ENCODE peak calls at places on chromosomes 12 and 14, in ten cellular contexts. E is fibroblast of mammary gland, T is GM10248, V is left lung, L is retinal pigment epithelial cell, K is RWPE1, J is A549, Z is nephron progenitor cell, Y is body of pancreas, S is lower lobe of right lung. X is an unnamed sample.

GRCh38 chr12:46449161-46449715 is 76.7 kb upstream of the SLC38A2 start:
- DNase-seq in Y (no peak), L (no peak), Z (no peak), K (no peak), V (no peak), E (no peak), T (no peak), J (no peak), S (no peak), X (no peak)

GRCh38 chr14:98864211-98864610 is 407.8 kb downstream of the BCL11B start:
- DNase-seq in V (no peak), Z (no peak), J (no peak), T (no peak), L (no peak), K (no peak), S (no peak), Y (no peak), E (no peak), X (no peak)

GRCh38 chr14:75460402-75460801 is 32.6 kb downstream of the JDP2 start:
- DNase-seq in E (no peak), Z (no peak), V (no peak), L (no peak), Y (no peak), K (no peak), S (no peak), J (no peak), T (no peak), X (no peak)

GRCh38 chr14:54715244-54715643 is 148.3 kb downstream of the SAMD4A start:
- DNase-seq in Z (no peak), K (no peak), S (no peak), E (peak; percentile 61), Y (no peak), J (no peak), T (no peak), V (no peak), L (no peak), X (no peak)

GRCh38 chr12:80936642-80937390 is 918 bp downstream of the LIN7A start:
- DNase-seq in J (peak; percentile 16), L (no peak), Y (peak; percentile 25), Z (peak; percentile 65), K (no peak), S (peak; percentile 64), V (peak; percentile 53), E (peak; percentile 35), T (peak; percentile 32), X (peak; percentile 63)

GRCh38 chr12:131872154-131873046 is 22.0 kb upstream of the ULK1 start:
- DNase-seq in J (peak; percentile 68), V (peak; percentile 60), L (no peak), S (no peak), T (peak; percentile 12), E (peak; percentile 84), Z (no peak), Y (no peak), K (peak; percentile 78), X (peak; percentile 11)

GRCh38 chr12:95633049-95633545 is 81.8 kb upstream of the USP44 start:
- DNase-seq in Z (no peak), S (peak; percentile 51), L (peak; percentile 97), T (no peak), Y (peak; percentile 48), E (peak; percentile 90), V (peak; percentile 55), K (peak; percentile 94), J (peak; percentile 92), X (no peak)

GRCh38 chr12:131477613-131478012 is 233.3 kb upstream of the SFSWAP start:
- DNase-seq in J (no peak), V (no peak), K (no peak), T (no peak), E (no peak), Z (no peak), S (no peak), Y (no peak), L (no peak), X (no peak)

GRCh38 chr14:75051556-75051899 is 261 bp upstream of the MLH3 start:
- DNase-seq in J (no peak), T (no peak), V (no peak), E (no peak), Z (no peak), L (no peak), Y (no peak), K (no peak), S (no peak), X (no peak)

GRCh38 chr14:73167727-73168126 is 31.4 kb downstream of the PSEN1 start:
- DNase-seq in Z (no peak), K (no peak), E (no peak), S (no peak), J (no peak), T (no peak), Y (no peak), V (no peak), L (no peak), X (no peak)

GRCh38 chr12:51951843-51952722 is 584 bp downstream of the ACVR1B start:
- DNase-seq in J (no peak), Y (peak; percentile 22), T (no peak), E (no peak), S (peak; percentile 66), L (no peak), V (peak; percentile 59), K (peak; percentile 22), Z (peak; percentile 53), X (no peak)

GRCh38 chr12:108099085-108099484 is 30.0 kb upstream of the WSCD2 start:
- DNase-seq in L (no peak), V (no peak), Z (no peak), S (no peak), K (no peak), Y (no peak), E (no peak), T (no peak), J (no peak), X (peak; percentile 19)

GRCh38 chr12:108097160-108097911 is 31.8 kb upstream of the WSCD2 start:
- DNase-seq in S (no peak), K (no peak), L (no peak), V (no peak), E (no peak), T (no peak), J (no peak), Y (no peak), Z (no peak), X (no peak)

GRCh38 chr12:108101605-108102175 is 27.4 kb upstream of the WSCD2 start:
- DNase-seq in S (no peak), J (no peak), E (no peak), Z (no peak), L (no peak), Y (no peak), K (no peak), V (no peak), T (no peak), X (no peak)

GRCh38 chr12:108099778-108100177 is 29.3 kb upstream of the WSCD2 start:
- DNase-seq in S (no peak), K (no peak), E (no peak), V (no peak), T (no peak), Z (no peak), Y (no peak), J (no peak), L (no peak), X (no peak)

DNA sequence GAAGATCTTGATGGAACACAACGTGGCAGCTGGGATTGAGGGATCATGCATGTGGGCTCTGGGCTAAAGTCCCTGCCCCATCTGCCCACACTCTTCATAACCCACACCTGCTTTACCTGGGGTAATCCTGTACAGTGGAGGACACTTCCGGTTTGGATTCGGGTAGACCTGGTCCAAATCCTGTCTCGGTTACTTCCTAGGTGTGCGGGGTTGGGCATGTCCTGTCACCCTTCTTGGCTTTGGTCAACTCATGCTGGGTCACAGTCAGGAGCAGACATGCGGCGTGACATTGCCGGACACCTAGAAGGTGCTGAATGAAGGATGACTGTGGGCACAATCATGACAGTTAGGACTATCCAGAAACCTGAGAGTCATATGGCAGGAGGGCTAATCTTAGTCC is 30.7 kb upstream of the WSCD2 start:
- DNase-seq in T (no peak), Y (no peak), E (no peak), K (no peak), L (no peak), Z (no peak), V (no peak), J (no peak), S (no peak), X (no peak)
- TF ChIP-seq CTCF in T (no peak), Y (no peak), E (no peak), K (no peak), L (no peak), Z (no peak), V (no peak), J (no peak), S (no peak), X (no peak)

GRCh38 chr12:100995771-100996170 is 201.2 kb downstream of the ANO4 start:
- DNase-seq in E (no peak), L (no peak), Y (no peak), S (no peak), K (no peak), V (no peak), T (peak; percentile 19), J (no peak), Z (no peak), X (peak; percentile 7)

GRCh38 chr12:100991059-100991562 is 196.5 kb downstream of the ANO4 start:
- DNase-seq in T (no peak), E (no peak), J (no peak), V (no peak), Y (no peak), L (no peak), K (no peak), S (no peak), Z (no peak), X (no peak)

GRCh38 chr12:100992194-100992593 is 197.6 kb downstream of the ANO4 start:
- DNase-seq in E (no peak), T (no peak), Y (no peak), K (no peak), J (no peak), L (no peak), V (no peak), S (no peak), Z (no peak), X (no peak)

GRCh38 chr12:100995201-100995600 is 200.6 kb downstream of the ANO4 start:
- DNase-seq in S (no peak), Z (no peak), E (peak; percentile 71), T (peak; percentile 26), J (no peak), K (peak; percentile 12), V (no peak), L (no peak), Y (no peak), X (peak; percentile 21)

GRCh38 chr12:100993916-100994315 is 199.3 kb downstream of the ANO4 start:
- DNase-seq in K (no peak), E (no peak), Y (no peak), S (no peak), J (no peak), Z (no peak), T (no peak), L (no peak), V (no peak), X (no peak)
- TF ChIP-seq CTCF in K (no peak), E (no peak), Y (no peak), S (no peak), J (no peak), Z (no peak), T (no peak), L (peak; percentile 17), V (no peak), X (no peak)

GRCh38 chr14:70660967-70661871 is 19.5 kb downstream of the TTC9 start:
- DNase-seq in E (no peak), J (no peak), Z (no peak), V (no peak), S (no peak), L (no peak), T (no peak), K (no peak), Y (peak; percentile 35), X (no peak)
- TF ChIP-seq CTCF in E (no peak), J (no peak), Z (no peak), V (no peak), S (no peak), L (no peak), T (no peak), K (no peak), Y (peak; percentile 27), X (peak; percentile 23)

GRCh38 chr14:90109858-90110257 is 48.1 kb downstream of the KCNK13 start:
- DNase-seq in L (no peak), J (peak; percentile 34), Y (no peak), K (peak; percentile 21), V (no peak), Z (no peak), S (no peak), T (no peak), E (no peak), X (no peak)
- TF ChIP-seq CTCF in L (peak; percentile 57), J (peak; percentile 23), Y (no peak), K (no peak), V (no peak), Z (no peak), S (no peak), T (peak; percentile 11), E (peak; percentile 19), X (no peak)

X was measured in GM13977.